ENCODE peak calls at places on chromosomes 12 and 14, in nine cellular contexts. V, W, U, D, E, M, T, X and N are unnamed samples.

GRCh38 chr12:119328111-119328510 is 6.4 kb upstream of the CCDC60 start:
- DNase-seq in M (peak; percentile 8), E (no peak), D (no peak), U (peak; percentile 33), X (no peak), V (no peak), W (peak; percentile 13), T (peak; percentile 69), N (no peak)

GRCh38 chr14:79161576-79161975 is 991.4 kb downstream of the NRXN3 start:
- DNase-seq in X (no peak), W (no peak), E (peak; percentile 2), U (peak; percentile 24), D (no peak), V (peak; percentile 56), T (no peak), M (no peak), N (no peak)

GRCh38 chr14:100526632-100527031 is 60.6 kb downstream of the BEGAIN start:
- DNase-seq in W (no peak), T (peak; percentile 38), E (no peak), X (no peak), M (no peak), U (no peak), D (peak; percentile 32), V (peak; percentile 18), N (peak; percentile 74)

GRCh38 chr12:131783915-131784541 is 44.2 kb upstream of the MMP17 start:
- DNase-seq in T (peak; percentile 32), E (no peak), V (peak; percentile 86), W (no peak), U (no peak), M (no peak), D (no peak), X (no peak), N (no peak)

GRCh38 chr12:122894173-122895121 is 1.5 kb downstream of the VPS37B start:
- DNase-seq in X (no peak), V (no peak), E (peak; percentile 76), T (no peak), U (no peak), W (peak; percentile 55), M (peak; percentile 84), D (no peak), N (no peak)

GRCh38 chr12:73659802-73660201 is 877.8 kb upstream of the ATXN7L3B start:
- DNase-seq in M (no peak), U (no peak), T (no peak), D (no peak), X (no peak), E (no peak), V (no peak), W (no peak), N (no peak)

GRCh38 chr14:35932659-35933159 is 106.6 kb downstream of the BRMS1L start:
- DNase-seq in D (no peak), E (no peak), M (peak; percentile 11), T (no peak), V (no peak), X (no peak), W (no peak), U (no peak), N (no peak)

GRCh38 chr12:47032644-47033043 is 46.8 kb upstream of the PCED1B start:
- DNase-seq in U (no peak), W (no peak), M (no peak), T (no peak), X (no peak), E (no peak), D (no peak), V (peak; percentile 77), N (no peak)

GRCh38 chr12:79384551-79384950 is 306.2 kb downstream of the PAWR start:
- DNase-seq in T (no peak), D (no peak), W (no peak), E (no peak), X (no peak), U (no peak), V (no peak), M (no peak), N (no peak)

GRCh38 chr12:92144631-92145480 is 790 bp downstream of the BTG1 start:
- DNase-seq in E (peak; percentile 47), V (peak; percentile 52), U (peak; percentile 46), D (peak; percentile 92), X (peak; percentile 92), T (peak; percentile 78), M (peak; percentile 71), W (peak; percentile 53), N (peak; percentile 49)

GRCh38 chr12:113128802-113129663 is 6.5 kb downstream of the RASAL1 start:
- DNase-seq in X (no peak), M (no peak), W (no peak), U (no peak), E (no peak), V (no peak), D (peak; percentile 51), T (no peak), N (no peak)

GRCh38 chr14:75229923-75230792 is 48.5 kb upstream of the FOS start:
- DNase-seq in W (peak; percentile 64), V (peak; percentile 34), D (peak; percentile 87), M (peak; percentile 69), U (peak; percentile 57), T (no peak), E (peak; percentile 85), X (no peak), N (no peak)

GRCh38 chr12:27969901-27970390 is 2.6 kb downstream of the PTHLH start:
- DNase-seq in T (peak; percentile 74), U (peak; percentile 67), X (peak; percentile 89), E (peak; percentile 68), D (peak; percentile 78), W (peak; percentile 73), M (peak; percentile 37), V (peak; percentile 53), N (peak; percentile 87)

GRCh38 chr14:100619382-100620305 is 32.4 kb upstream of the BEGAIN start:
- DNase-seq in X (no peak), D (peak; percentile 59), V (no peak), M (peak; percentile 4), U (no peak), T (peak; percentile 37), E (no peak), W (no peak), N (no peak)

GRCh38 chr12:11228268-11228879 is 41.1 kb downstream of the PRB3 start:
- DNase-seq in M (peak; percentile 37), U (peak; percentile 68), X (no peak), E (peak; percentile 22), W (peak; percentile 18), V (peak; percentile 30), D (no peak), T (no peak), N (no peak)

GRCh38 chr12:49055978-49056754 is 4.4 kb downstream of the KMT2D start:
- DNase-seq in E (peak; percentile 43), T (peak; percentile 82), U (peak; percentile 85), M (peak; percentile 68), W (peak; percentile 60), V (peak; percentile 82), D (no peak), X (no peak), N (no peak)

GRCh38 chr12:57622293-57623245 is 10.4 kb downstream of the B4GALNT1 start:
- DNase-seq in D (no peak), U (no peak), T (peak; percentile 56), X (no peak), W (no peak), M (no peak), E (no peak), V (no peak), N (no peak)

GRCh38 chr12:44875954-44876553 is at the start of gene NELL2:
- DNase-seq in X (peak; percentile 86), E (peak; percentile 62), M (peak; percentile 51), D (peak; percentile 75), V (no peak), W (peak; percentile 28), T (no peak), U (peak; percentile 68), N (peak; percentile 14)

GRCh38 chr12:52305921-52306705 is 14.8 kb upstream of the KRT81 start:
- DNase-seq in X (peak; percentile 50), W (no peak), E (no peak), D (peak; percentile 62), M (no peak), V (no peak), U (no peak), T (peak; percentile 43), N (no peak)

GRCh38 chr12:64796205-64796845 is 28.1 kb upstream of the TBC1D30 start:
- DNase-seq in M (peak; percentile 68), W (peak; percentile 84), E (peak; percentile 53), U (peak; percentile 74), V (peak; percentile 92), T (no peak), X (no peak), D (no peak), N (no peak)
- H3K4me3 ChIP-seq in M (no peak overlapping the region), W (no peak overlapping the region), E (no peak overlapping the region), U (no peak overlapping the region), V (no peak overlapping the region), T (no peak overlapping the region), X (no peak overlapping the region), D (no peak overlapping the region), N (no peak overlapping the region)

GRCh38 chr14:50855558-50855957 is 16.3 kb upstream of the ABHD12B start:
- DNase-seq in V (no peak), E (no peak), X (no peak), M (no peak), W (no peak), T (no peak), D (no peak), U (no peak), N (no peak)
- TF ChIP-seq CTCF in V (peak; percentile 25), E (no peak), X (no peak), M (no peak), W (no peak), T (no peak), D (no peak), U (no peak), N (no peak)

DNA sequence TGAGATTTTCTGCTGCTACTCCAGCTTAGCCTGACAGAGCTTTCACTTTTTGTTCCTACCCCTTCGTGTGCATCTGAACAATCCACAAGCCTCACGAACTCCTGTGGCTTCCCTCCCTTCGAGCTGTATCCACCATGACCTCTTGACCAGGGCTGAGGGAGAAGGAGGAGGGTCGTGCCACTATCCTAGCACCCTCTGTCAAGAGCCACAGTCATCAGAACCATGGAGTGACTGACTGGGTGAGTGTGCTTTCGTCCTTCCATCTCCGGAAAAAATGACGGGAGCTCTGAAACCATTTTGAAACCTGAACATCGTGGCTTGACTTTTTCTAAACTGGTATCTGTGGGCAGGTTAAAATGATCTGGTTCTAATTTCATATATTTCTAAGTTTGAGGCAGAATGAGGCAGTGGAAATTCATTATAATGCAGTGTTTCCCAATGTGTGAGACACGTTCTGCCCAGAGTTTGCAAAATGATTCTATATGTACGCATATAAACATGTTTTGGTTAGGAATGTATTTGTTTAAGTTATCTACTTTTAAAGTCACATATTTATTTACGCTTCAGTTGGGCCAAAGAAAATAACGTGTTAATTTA is 27.0 kb downstream of the IL26 start:
- DNase-seq in D (no peak), U (no peak), W (no peak), X (no peak), T (no peak), E (no peak), M (no peak), V (no peak), N (no peak)
- TF ChIP-seq POLR2A in D (no peak), U (no peak), W (no peak), X (no peak), T (no peak), E (no peak), M (no peak), V (no peak), N (no peak)

DNA sequence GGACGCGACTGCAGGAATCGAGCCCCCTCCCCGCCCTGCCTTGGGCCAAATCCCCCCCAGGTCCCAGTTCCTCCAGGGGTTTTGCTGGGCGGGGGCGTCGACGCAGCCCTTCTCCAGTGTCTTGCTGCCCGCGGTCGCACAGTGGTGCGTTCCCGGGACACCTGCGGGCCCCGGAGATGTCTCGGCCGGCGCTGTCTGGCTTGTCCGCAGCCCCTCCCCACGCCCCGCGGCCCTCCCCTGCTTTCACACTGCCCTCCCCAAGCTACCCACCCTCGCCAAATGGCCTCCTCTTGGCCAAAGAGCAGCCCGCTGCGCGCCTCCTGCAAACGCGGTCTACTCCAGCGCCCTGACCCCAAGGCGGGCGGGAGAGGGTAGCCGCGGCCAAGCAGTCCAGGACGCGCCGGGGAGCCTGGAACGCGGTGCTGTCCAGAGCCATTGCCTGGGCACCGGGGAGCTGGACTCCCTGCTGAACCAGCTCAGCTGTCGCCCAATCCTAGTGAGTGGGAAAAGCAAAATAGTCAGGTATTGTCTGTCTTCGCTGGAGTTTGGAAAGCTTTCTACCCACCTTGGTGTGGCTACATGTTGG is 122.0 kb downstream of the AACS start:
- DNase-seq in T (no peak), U (no peak), D (no peak), X (peak; percentile 67), M (no peak), E (peak; percentile 35), V (no peak), W (no peak), N (no peak)
- H3K4me3 ChIP-seq in T (peak overlapping the region; percentile 37), U (peak overlapping the region; percentile 26), D (no peak overlapping the region), X (no peak overlapping the region), M (peak overlapping the region; percentile 43), E (no peak overlapping the region), V (no peak overlapping the region), W (no peak overlapping the region), N (no peak overlapping the region)